ENCODE peak calls at places on chromosomes 1 and 21, in seven cellular contexts. G is spleen; P is neuronal stem cell; W is germinal center; Q is breast epithelium; I is activated naive CD4-positive, alpha-beta T cell; C is ELR. D is an unnamed sample.

GRCh38 chr1:240234477-240235225 is 143.0 kb downstream of the FMN2 start:
- DNase-seq in G (no peak), P (no peak), W (no peak), Q (no peak), I (no peak), C (peak; percentile 91), D (peak; percentile 47)

GRCh38 chr1:204150702-204151561 is 912 bp downstream of the ETNK2 start:
- DNase-seq in G (no peak), P (no peak), W (no peak), Q (peak; percentile 48), I (no peak), C (no peak), D (no peak)

GRCh38 chr1:248704556-248704955 is 2.0 kb upstream of the OR14I1 start:
- DNase-seq in G (no peak), P (no peak), W (no peak), Q (no peak), I (no peak), C (no peak), D (no peak)

GRCh38 chr1:212514056-212514614 is 81.4 kb downstream of the NENF start:
- DNase-seq in G (no peak), P (no peak), W (no peak), Q (no peak), I (no peak), C (peak; percentile 71), D (peak; percentile 71)

GRCh38 chr21:44525431-44526095 is 14.4 kb downstream of the KRTAP10-1 start:
- DNase-seq in G (no peak), P (no peak), W (no peak), Q (no peak), I (no peak), C (no peak), D (no peak)

GRCh38 chr1:2231667-2232254 is 3.6 kb downstream of the SKI start:
- DNase-seq in G (peak; percentile 89), P (no peak), W (no peak), Q (peak; percentile 84), I (no peak), C (peak; percentile 68), D (peak; percentile 88)

GRCh38 chr1:230163205-230163604 is 96.2 kb downstream of the GALNT2 start:
- DNase-seq in G (no peak), P (no peak), W (no peak), Q (no peak), I (no peak), C (peak; percentile 86), D (peak; percentile 48)

GRCh38 chr1:202012544-202013478 is 2.4 kb downstream of the ELF3 start:
- DNase-seq in G (no peak), P (no peak), W (no peak), Q (no peak), I (no peak), C (no peak), D (no peak)

GRCh38 chr1:15429701-15430149 is 8.5 kb upstream of the CTRC start:
- DNase-seq in G (no peak), P (no peak), W (no peak), Q (no peak), I (no peak), C (peak; percentile 81), D (peak; percentile 75)

GRCh38 chr1:206772228-206773002 is at the start of gene IL10:
- DNase-seq in G (no peak), P (no peak), W (peak; percentile 42), Q (no peak), I (no peak), C (no peak), D (no peak)

GRCh38 chr21:45026066-45026745 is 48.2 kb upstream of the ADARB1 start:
- DNase-seq in G (peak; percentile 51), P (no peak), W (no peak), Q (no peak), I (no peak), C (no peak), D (no peak)

GRCh38 chr1:113576271-113576670 is 183.0 kb downstream of the PHTF1 start:
- DNase-seq in G (no peak), P (no peak), W (no peak), Q (no peak), I (no peak), C (no peak), D (peak; percentile 17)

GRCh38 chr1:9319208-9319788 is 26.6 kb downstream of the SPSB1 start:
- DNase-seq in G (no peak), P (no peak), W (no peak), Q (no peak), I (no peak), C (no peak), D (no peak)

GRCh38 chr21:41188476-41189146 is 20.7 kb downstream of the BACE2 start:
- DNase-seq in G (no peak), P (no peak), W (no peak), Q (no peak), I (no peak), C (no peak), D (no peak)

GRCh38 chr1:71196685-71197084 is 115.8 kb upstream of the ZRANB2 start:
- DNase-seq in G (no peak), P (no peak), W (no peak), Q (no peak), I (no peak), C (peak; percentile 37), D (peak; percentile 51)

GRCh38 chr21:46056450-46056903 is 41.4 kb upstream of the COL6A2 start:
- DNase-seq in G (peak; percentile 77), P (no peak), W (no peak), Q (peak; percentile 69), I (no peak), C (peak; percentile 81), D (no peak)

GRCh38 chr1:109791495-109792040 is 27.8 kb upstream of the EPS8L3 start:
- DNase-seq in G (no peak), P (no peak), W (no peak), Q (no peak), I (no peak), C (no peak), D (no peak)

GRCh38 chr1:42759114-42759513 is 7.7 kb downstream of the P3H1 start:
- DNase-seq in G (no peak), P (no peak), W (no peak), Q (no peak), I (no peak), C (no peak), D (no peak)

GRCh38 chr1:210618379-210618778 is 289.7 kb downstream of the HHAT start:
- DNase-seq in G (no peak), P (no peak), W (no peak), Q (no peak), I (no peak), C (no peak), D (no peak)

GRCh38 chr1:205719762-205720161 is 30.2 kb downstream of the NUCKS1 start:
- DNase-seq in G (no peak), P (no peak), W (no peak), Q (no peak), I (no peak), C (no peak), D (no peak)

GRCh38 chr1:203534526-203534925 is 40.6 kb downstream of the OPTC start:
- DNase-seq in G (no peak), P (no peak), W (no peak), Q (peak; percentile 40), I (no peak), C (peak; percentile 98), D (peak; percentile 99)

GRCh38 chr1:181043025-181043880 is 9.5 kb downstream of the MR1 start:
- DNase-seq in G (no peak), P (no peak), W (no peak), Q (no peak), I (no peak), C (no peak), D (peak; percentile 76)

GRCh38 chr1:109151146-109151545 is 37.2 kb downstream of the ELAPOR1 start:
- DNase-seq in G (no peak), P (peak; percentile 17), W (no peak), Q (peak; percentile 27), I (no peak), C (peak; percentile 59), D (peak; percentile 60)